ENCODE peak calls at places on chromosomes 4 and X, in eight cellular contexts. P is mucosa of descending colon, R is AG10803, K is cardiac fibroblast, C is fibroblast of lung, H is suprapubic skin, V is stomach, N is astrocyte of the cerebellum. I is an unnamed sample.

GRCh38 chr4:169612869-169613859 is 781 bp upstream of the NEK1 start:
- DNase-seq in H (no peak), C (peak), N (peak), P (peak), V (peak), R (peak), K (peak), I (no peak)

GRCh38 chr4:187999406-187999932 is 3.9 kb downstream of the ZFP42 start:
- DNase-seq in P (no peak), K (no peak), V (no peak), C (no peak), H (no peak), N (no peak), R (no peak), I (no peak)

GRCh38 chr4:176002007-176002623 is 63.5 kb upstream of the WDR17 start:
- DNase-seq in V (peak), K (peak), P (peak), N (no peak), R (peak), C (peak), H (no peak), I (no peak)

GRCh38 chrX:12447448-12448154 is 309.3 kb downstream of the FRMPD4 start:
- DNase-seq in P (no peak), H (no peak), C (peak), K (peak), N (peak), V (no peak), R (peak), I (no peak)

GRCh38 chr4:44861756-44862155 is 135.4 kb upstream of the GNPDA2 start:
- DNase-seq in V (no peak), N (no peak), C (no peak), K (peak), P (no peak), H (no peak), R (no peak), I (no peak)

GRCh38 chr4:84966382-84967291 is at the start of gene WDFY3:
- DNase-seq in N (peak), K (peak), V (peak), H (peak), R (peak), C (peak), P (peak), I (peak)

GRCh38 chr4:134727696-134728095 is 526.1 kb upstream of the PABPC4L start:
- DNase-seq in P (no peak), N (no peak), V (no peak), K (no peak), R (no peak), C (no peak), H (no peak), I (no peak)

GRCh38 chr4:140172960-140173359 is 19.0 kb upstream of the MAML3 start:
- DNase-seq in V (no peak), N (no peak), C (no peak), H (no peak), P (no peak), R (no peak), K (no peak), I (no peak)

GRCh38 chrX:107823456-107823855 is 2.2 kb upstream of the MID2 start:
- DNase-seq in N (peak), C (peak), V (no peak), R (peak), P (no peak), H (no peak), K (peak), I (no peak)

GRCh38 chr4:76108467-76109181 is 34.1 kb downstream of the ART3 start:
- DNase-seq in V (no peak), C (peak), K (peak), P (no peak), R (no peak), N (no peak), H (no peak), I (no peak)

GRCh38 chr4:150769235-150769634 is 187.3 kb downstream of the MAB21L2 start:
- DNase-seq in H (no peak), C (peak), N (no peak), R (peak), P (no peak), K (peak), V (no peak), I (no peak)

GRCh38 chr4:130043796-130044195 is 947.8 kb downstream of the C4orf33 start:
- DNase-seq in H (no peak), N (no peak), V (no peak), R (no peak), C (no peak), K (no peak), P (no peak), I (no peak)

GRCh38 chr4:4386296-4386735 is 586 bp upstream of the NSG1 start:
- DNase-seq in K (peak), R (no peak), N (no peak), H (no peak), V (no peak), C (no peak), P (no peak), I (no peak)

GRCh38 chr4:149264093-149264733 is 551.4 kb downstream of the IQCM start:
- DNase-seq in V (peak), P (no peak), H (no peak), R (peak), K (peak), C (peak), N (peak), I (no peak)

GRCh38 chrX:70970482-70970999 is 39.6 kb upstream of the SLC7A3 start:
- DNase-seq in V (no peak), H (no peak), N (no peak), C (peak), R (peak), P (no peak), K (peak), I (no peak)

GRCh38 chrX:136750364-136750763 is 30.4 kb downstream of the ARHGEF6 start:
- DNase-seq in N (peak), R (no peak), K (no peak), H (no peak), C (no peak), P (no peak), V (no peak), I (no peak)

GRCh38 chrX:135484636-135485289 is 35.7 kb upstream of the INTS6L start:
- DNase-seq in H (no peak), K (peak), C (peak), V (no peak), R (peak), P (no peak), N (peak), I (no peak)

GRCh38 chrX:41779941-41780340 is 56.0 kb downstream of the GPR82 start:
- DNase-seq in K (no peak), N (no peak), P (no peak), V (no peak), C (no peak), H (no peak), R (no peak), I (no peak)

GRCh38 chr4:182015893-182016292 is 227.3 kb upstream of the TENM3 start:
- DNase-seq in H (no peak), V (no peak), R (peak), K (no peak), N (no peak), C (peak), P (no peak), I (no peak)

GRCh38 chrX:151563449-151563848 is at the start of gene PASD1:
- DNase-seq in R (no peak), H (no peak), K (no peak), C (no peak), P (no peak), N (no peak), V (no peak), I (no peak)

GRCh38 chr4:20254517-20255250 is 3.0 kb downstream of the SLIT2 start:
- DNase-seq in V (no peak), C (peak), N (no peak), R (peak), P (peak), H (peak), K (peak), I (no peak)

GRCh38 chrX:153690466-153690865 is 2.7 kb downstream of the SLC6A8 start:
- DNase-seq in N (no peak), H (no peak), R (no peak), C (no peak), P (no peak), V (no peak), K (no peak), I (no peak)

GRCh38 chrX:133812382-133812781 is 173.0 kb downstream of the GPC3 start:
- DNase-seq in C (no peak), K (no peak), P (no peak), N (no peak), H (no peak), V (no peak), R (no peak), I (no peak)

GRCh38 chr4:150119492-150119891 is 41.2 kb downstream of the DCLK2 start:
- DNase-seq in P (no peak), C (peak), V (no peak), R (peak), K (peak), H (no peak), N (no peak), I (no peak)

GRCh38 chrX:33741807-33742206 is 390.3 kb downstream of the FAM47A start:
- DNase-seq in V (no peak), K (no peak), N (no peak), P (no peak), R (no peak), H (no peak), C (no peak), I (no peak)

GRCh38 chrX:150761819-150762216 is 68.6 kb downstream of the MTMR1 start:
- DNase-seq in K (no peak), C (no peak), H (no peak), R (no peak), V (no peak), N (no peak), P (no peak), I (no peak)

GRCh38 chrX:22220941-22221340 is 51.8 kb upstream of the CBLL2 start:
- DNase-seq in K (peak), V (no peak), P (no peak), C (peak), N (no peak), R (peak), H (no peak), I (no peak)

GRCh38 chr4:62644372-62644771 is 1444.2 kb downstream of the ADGRL3 start:
- DNase-seq in R (no peak), C (peak), H (no peak), P (no peak), N (peak), V (no peak), K (peak), I (no peak)

GRCh38 chr4:72442715-72443114 is 126.3 kb downstream of the ADAMTS3 start:
- DNase-seq in R (no peak), P (no peak), N (no peak), H (no peak), K (no peak), V (no peak), C (no peak), I (no peak)

GRCh38 chr4:38069271-38069760 is 109.1 kb downstream of the PTTG2 start:
- DNase-seq in H (no peak), R (no peak), K (peak), V (peak), N (no peak), C (peak), P (peak), I (no peak)
- TF ChIP-seq CTCF in H (no peak), R (peak), K (peak), V (peak), N (peak), C (peak), P (peak), I (no peak)

GRCh38 chr4:2402941-2403340 is 15.5 kb downstream of the ZFYVE28 start:
- DNase-seq in N (no peak), P (no peak), C (no peak), K (no peak), V (no peak), R (no peak), H (no peak), I (no peak)
- H3K4me3 ChIP-seq in N (no peak), P (no peak), C (no peak), K (no peak), V (no peak), R (no peak), H (peak), I (peak)

GRCh38 chr4:5808081-5808741 is 84.7 kb downstream of the CRMP1 start:
- DNase-seq in V (no peak), C (peak), K (peak), R (peak), P (no peak), H (no peak), N (no peak), I (no peak)
- TF ChIP-seq CTCF in V (no peak), C (no peak), K (no peak), R (no peak), P (no peak), H (no peak), N (no peak), I (no peak)

GRCh38 chr4:158810487-158811215 is 41.8 kb downstream of the FNIP2 start:
- DNase-seq in N (peak), H (no peak), V (peak), C (peak), P (peak), K (peak), R (peak), I (peak)

GRCh38 chr4:158808399-158808798 is 39.6 kb downstream of the FNIP2 start:
- DNase-seq in V (no peak), P (no peak), R (no peak), C (no peak), H (no peak), N (no peak), K (no peak), I (no peak)

GRCh38 chr4:158805628-158806471 is 37.0 kb downstream of the FNIP2 start:
- DNase-seq in K (no peak), V (peak), P (no peak), H (no peak), C (no peak), N (no peak), R (no peak), I (no peak)

GRCh38 chr4:158809611-158810486 is 41.0 kb downstream of the FNIP2 start:
- DNase-seq in R (peak), K (peak), H (no peak), C (peak), V (no peak), P (no peak), N (peak), I (no peak)

GRCh38 chr4:158807696-158808095 is 38.9 kb downstream of the FNIP2 start:
- DNase-seq in K (no peak), P (no peak), R (no peak), C (no peak), V (no peak), N (no peak), H (no peak), I (no peak)
- H3K4me3 ChIP-seq in K (no peak), P (no peak), R (no peak), C (no peak), V (no peak), N (no peak), H (no peak), I (no peak)

GRCh38 chrX:16635040-16635439 is 14.9 kb upstream of the S100G start:
- DNase-seq in C (no peak), V (no peak), R (no peak), P (no peak), K (no peak), N (no peak), H (no peak), I (no peak)

GRCh38 chrX:16633754-16634153 is 16.2 kb upstream of the S100G start:
- DNase-seq in P (no peak), C (peak), N (no peak), H (no peak), R (no peak), V (no peak), K (peak), I (no peak)

GRCh38 chrX:16628954-16629595 is 20.9 kb upstream of the S100G start:
- DNase-seq in H (no peak), P (no peak), R (no peak), N (no peak), C (no peak), V (no peak), K (no peak), I (no peak)
- TF ChIP-seq CTCF in H (no peak), P (no peak), R (no peak), N (no peak), C (no peak), V (no peak), K (no peak), I (no peak)

GRCh38 chrX:57289089-57289488 is 2.6 kb downstream of the FAAH2 start:
- DNase-seq in V (no peak), P (no peak), N (no peak), C (no peak), H (no peak), K (no peak), R (no peak), I (no peak)

GRCh38 chrX:57285001-57285400 is 1.5 kb upstream of the FAAH2 start:
- DNase-seq in V (no peak), K (no peak), C (no peak), P (no peak), H (no peak), R (no peak), N (no peak), I (no peak)

GRCh38 chrX:57282568-57282967 is 3.9 kb upstream of the FAAH2 start:
- DNase-seq in V (no peak), K (no peak), H (no peak), R (no peak), N (no peak), P (no peak), C (no peak), I (no peak)

DNA sequence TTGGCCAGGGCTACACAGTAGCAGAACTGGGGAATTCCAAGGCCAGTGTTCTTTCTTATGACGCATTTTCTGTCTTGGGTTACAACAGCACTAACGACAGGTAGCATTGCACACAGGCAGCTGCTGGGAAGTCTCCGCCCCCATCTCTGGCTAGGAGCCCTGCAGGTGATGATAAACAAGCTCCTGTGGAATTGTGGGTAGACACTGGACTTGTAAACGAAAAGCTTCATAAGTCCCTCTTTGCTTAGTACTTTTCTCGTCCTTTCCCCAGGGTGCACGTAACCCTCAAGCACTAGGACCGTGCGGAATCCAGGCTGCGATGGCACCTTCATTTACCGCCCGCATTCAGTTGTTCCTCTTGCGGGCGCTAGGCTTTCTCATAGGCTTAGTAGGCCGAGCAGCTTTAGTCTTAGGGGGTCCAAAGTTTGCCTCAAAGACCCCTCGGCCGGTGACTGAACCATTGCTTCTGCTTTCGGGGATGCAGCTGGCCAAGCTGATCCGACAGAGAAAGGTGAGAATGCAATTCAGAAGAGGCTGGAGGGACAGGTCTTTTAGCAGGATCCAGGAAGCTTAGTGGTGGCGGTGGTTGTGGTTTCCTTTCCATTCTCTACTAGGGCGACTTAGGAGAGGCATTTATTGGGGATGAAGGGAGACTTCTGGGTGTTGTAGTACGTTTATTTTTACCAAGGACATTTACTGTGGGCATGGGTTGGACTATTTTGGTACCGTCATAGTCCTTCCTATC is at the start of gene FAAH2:
- DNase-seq in C (no peak), R (no peak), H (no peak), P (peak), V (peak), N (no peak), K (no peak), I (no peak)
- H3K4me3 ChIP-seq in C (no peak), R (no peak), H (peak), P (no peak), V (peak), N (no peak), K (no peak), I (peak)

GRCh38 chr4:37812713-37813112 is 13.8 kb upstream of the PGM2 start:
- DNase-seq in C (peak), P (no peak), R (peak), N (no peak), K (peak), H (no peak), V (no peak), I (no peak)
- TF ChIP-seq CTCF in C (no peak), P (no peak), R (no peak), N (no peak), K (no peak), H (no peak), V (no peak), I (no peak)

GRCh38 chrX:52262195-52262546 is 77.5 kb downstream of the MAGED4 start:
- DNase-seq in C (no peak), R (no peak), K (no peak), N (no peak), P (no peak), V (no peak), H (no peak), I (no peak)
- H3K4me3 ChIP-seq in C (peak), R (peak), K (peak), N (peak), P (no peak), V (peak), H (peak), I (peak)

DNA sequence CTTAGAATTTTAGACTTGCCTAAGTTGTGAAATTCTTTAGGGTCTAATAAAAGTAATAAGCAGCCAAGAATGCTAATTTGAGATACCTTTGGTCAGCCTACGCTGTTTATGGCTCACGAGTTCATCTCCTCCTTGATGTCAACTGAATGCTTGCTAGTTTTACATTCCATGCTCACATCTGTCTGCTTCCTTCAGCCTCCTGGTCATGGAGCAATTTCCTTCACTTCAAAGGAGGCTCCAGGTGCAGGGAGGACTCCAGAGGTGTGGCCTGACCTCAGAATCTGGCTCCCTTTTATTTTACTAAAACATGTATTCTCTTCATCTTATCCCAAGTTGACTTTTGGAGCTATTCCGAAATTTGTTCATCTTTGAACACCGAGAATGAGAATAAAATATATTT is 23.3 kb upstream of the LNX1 start:
- DNase-seq in N (no peak), P (no peak), C (no peak), V (peak), R (no peak), K (no peak), H (no peak), I (no peak)
- TF ChIP-seq CTCF in N (peak), P (no peak), C (no peak), V (peak), R (peak), K (no peak), H (no peak), I (no peak)

I was measured in coronary artery.